ENCODE peak calls at places on chromosomes 5 and 9, in eight cellular contexts. X is BE2C; M is dorsolateral prefrontal cortex; T is activated T-cell treated with anti-CD3 and anti-CD28 coated beads, Interleukin-2, amount 50 U/mL, for 4 hours; Z is NCI-H524; P is substantia nigra; A is glutamatergic neuron; W is H7. J is an unnamed sample.

GRCh38 chr9:83327323-83327722 is 210.9 kb downstream of the FRMD3 start:
- DNase-seq in X (peak; percentile 79), M (no peak), T (no peak), Z (no peak), P (no peak), A (peak; percentile 20), W (no peak), J (no peak)

GRCh38 chr9:101458955-101459631 is 23.5 kb upstream of the ALDOB start:
- DNase-seq in X (peak; percentile 36), M (no peak), T (no peak), Z (peak; percentile 94), P (peak; percentile 40), A (no peak), W (peak; percentile 79), J (peak; percentile 30)

GRCh38 chr9:110788871-110789270 is 120.3 kb downstream of the MUSK start:
- DNase-seq in X (no peak), M (no peak), T (no peak), Z (no peak), P (no peak), A (no peak), W (no peak), J (no peak)

GRCh38 chr5:465591-466403 is 22.8 kb downstream of the EXOC3 start:
- DNase-seq in X (no peak), M (no peak), T (no peak), Z (no peak), P (no peak), A (peak; percentile 9), W (no peak), J (no peak)

GRCh38 chr5:126995039-126995438 is 35.3 kb downstream of the MARCHF3 start:
- DNase-seq in X (no peak), M (no peak), T (no peak), Z (no peak), P (no peak), A (no peak), W (no peak), J (no peak)

GRCh38 chr9:127970401-127971313 is 10.1 kb downstream of the EEIG1 start:
- DNase-seq in X (peak; percentile 11), M (no peak), T (peak; percentile 53), Z (peak; percentile 51), P (no peak), A (no peak), W (peak; percentile 72), J (no peak)

GRCh38 chr9:21357479-21358290 is 7.0 kb upstream of the IFNA6 start:
- DNase-seq in X (no peak), M (no peak), T (no peak), Z (no peak), P (no peak), A (no peak), W (no peak), J (no peak)

GRCh38 chr9:137973829-137974416 is 96.3 kb downstream of the CACNA1B start:
- DNase-seq in X (no peak), M (no peak), T (no peak), Z (no peak), P (no peak), A (no peak), W (peak; percentile 24), J (no peak)

GRCh38 chr5:82165740-82166530 is 112.2 kb downstream of the RPS23 start:
- DNase-seq in X (peak; percentile 70), M (peak; percentile 63), T (peak; percentile 13), Z (peak; percentile 88), P (peak; percentile 55), A (peak; percentile 27), W (peak; percentile 7), J (peak; percentile 95)

GRCh38 chr9:134189167-134189474 is 24.8 kb upstream of the RNU6ATAC start:
- DNase-seq in X (peak; percentile 21), M (no peak), T (no peak), Z (peak; percentile 54), P (no peak), A (peak; percentile 29), W (peak; percentile 67), J (no peak)

GRCh38 chr5:52786937-52787599 is 648 bp upstream of the ITGA1 start:
- DNase-seq in X (no peak), M (peak; percentile 28), T (peak; percentile 45), Z (no peak), P (no peak), A (no peak), W (peak; percentile 24), J (peak; percentile 32)

GRCh38 chr5:135222171-135222681 is 176.8 kb downstream of the MACROH2A1 start:
- DNase-seq in X (no peak), M (peak; percentile 6), T (no peak), Z (peak; percentile 56), P (no peak), A (no peak), W (no peak), J (no peak)

GRCh38 chr5:180777475-180777874 is 25.1 kb downstream of the MGAT1 start:
- DNase-seq in X (no peak), M (no peak), T (no peak), Z (no peak), P (no peak), A (no peak), W (no peak), J (no peak)

GRCh38 chr5:34487202-34487879 is 168.8 kb upstream of the RAI14 start:
- DNase-seq in X (no peak), M (no peak), T (no peak), Z (no peak), P (no peak), A (no peak), W (no peak), J (peak; percentile 77)

GRCh38 chr9:249025-249424 is 34.4 kb downstream of the DOCK8 start:
- DNase-seq in X (no peak), M (no peak), T (no peak), Z (no peak), P (no peak), A (no peak), W (no peak), J (no peak)

GRCh38 chr5:26482817-26483375 is 555.5 kb downstream of the CDH9 start:
- DNase-seq in X (peak; percentile 67), M (peak; percentile 50), T (no peak), Z (peak; percentile 80), P (peak; percentile 11), A (peak; percentile 60), W (peak; percentile 78), J (no peak)

GRCh38 chr5:76807296-76807695 is 11.5 kb upstream of the F2RL1 start:
- DNase-seq in X (no peak), M (no peak), T (no peak), Z (no peak), P (no peak), A (no peak), W (peak; percentile 67), J (no peak)

GRCh38 chr9:34343090-34343489 is 13.7 kb downstream of the NUDT2 start:
- DNase-seq in X (no peak), M (no peak), T (no peak), Z (no peak), P (peak; percentile 64), A (no peak), W (no peak), J (no peak)

GRCh38 chr9:119639287-119639955 is 270.2 kb upstream of the BRINP1 start:
- DNase-seq in X (no peak), M (no peak), T (no peak), Z (peak; percentile 93), P (no peak), A (no peak), W (peak; percentile 22), J (peak; percentile 32)

GRCh38 chr5:69364414-69364813 is 4.9 kb downstream of the AK6 start:
- DNase-seq in X (no peak), M (no peak), T (no peak), Z (peak; percentile 6), P (no peak), A (no peak), W (no peak), J (no peak)

GRCh38 chr5:74306845-74307244 is 333.7 kb downstream of the ENC1 start:
- DNase-seq in X (no peak), M (no peak), T (no peak), Z (no peak), P (no peak), A (no peak), W (no peak), J (no peak)

GRCh38 chr9:125255781-125256391 is 5.7 kb upstream of the GAPVD1 start:
- DNase-seq in X (peak; percentile 53), M (no peak), T (no peak), Z (peak; percentile 63), P (no peak), A (peak; percentile 50), W (peak; percentile 73), J (no peak)

GRCh38 chr9:37965116-37965515 is 61.2 kb upstream of the SLC25A51 start:
- DNase-seq in X (no peak), M (no peak), T (no peak), Z (no peak), P (no peak), A (no peak), W (no peak), J (no peak)

J was measured in LNCaP clone FGC.